ENCODE peak calls at places on chromosome 2, in five cellular contexts. One of them, this sample, is unnamed.

GRCh38 chr2:235049069-235049468 is 97.3 kb downstream of the SH3BP4 start:
- DNase-seq in NCI-H2171 treated with DMSO at 0.1 percent for 48 hours: no peak
- DNase-seq in PC-3: no peak
- DNase-seq in bronchial epithelial cell: no peak
- DNase-seq in stimulated activated naive CD4-positive, alpha-beta T cell: no peak
- DNase-seq in this sample: no peak

GRCh38 chr2:158544998-158545397 is 88.2 kb downstream of the PKP4 start:
- DNase-seq in NCI-H2171 treated with DMSO at 0.1 percent for 48 hours: no peak
- DNase-seq in PC-3: no peak
- DNase-seq in bronchial epithelial cell: no peak
- DNase-seq in stimulated activated naive CD4-positive, alpha-beta T cell: no peak
- DNase-seq in this sample: no peak

GRCh38 chr2:201361078-201361477 is 3.9 kb upstream of the FLACC1 start:
- DNase-seq in NCI-H2171 treated with DMSO at 0.1 percent for 48 hours: no peak
- DNase-seq in PC-3: no peak
- DNase-seq in bronchial epithelial cell: no peak
- DNase-seq in stimulated activated naive CD4-positive, alpha-beta T cell: no peak
- DNase-seq in this sample: no peak

GRCh38 chr2:64586883-64587481 is 62.9 kb downstream of the AFTPH start:
- DNase-seq in NCI-H2171 treated with DMSO at 0.1 percent for 48 hours: peak
- DNase-seq in PC-3: peak
- DNase-seq in bronchial epithelial cell: peak
- DNase-seq in stimulated activated naive CD4-positive, alpha-beta T cell: no peak
- DNase-seq in this sample: no peak

GRCh38 chr2:108349571-108349928 is 28.2 kb upstream of the SULT1C4 start:
- DNase-seq in NCI-H2171 treated with DMSO at 0.1 percent for 48 hours: no peak
- DNase-seq in PC-3: no peak
- DNase-seq in bronchial epithelial cell: no peak
- DNase-seq in stimulated activated naive CD4-positive, alpha-beta T cell: no peak
- DNase-seq in this sample: no peak

GRCh38 chr2:81077396-81077795 is 772.8 kb upstream of the LRRTM1 start:
- DNase-seq in NCI-H2171 treated with DMSO at 0.1 percent for 48 hours: no peak
- DNase-seq in PC-3: peak
- DNase-seq in bronchial epithelial cell: peak
- DNase-seq in stimulated activated naive CD4-positive, alpha-beta T cell: no peak
- DNase-seq in this sample: no peak

GRCh38 chr2:165058471-165059265 is 103.3 kb upstream of the SLC38A11 start:
- DNase-seq in NCI-H2171 treated with DMSO at 0.1 percent for 48 hours: no peak
- DNase-seq in PC-3: no peak
- DNase-seq in bronchial epithelial cell: no peak
- DNase-seq in stimulated activated naive CD4-positive, alpha-beta T cell: no peak
- DNase-seq in this sample: no peak

GRCh38 chr2:24816884-24817283 is 23.7 kb downstream of the CENPO start:
- DNase-seq in NCI-H2171 treated with DMSO at 0.1 percent for 48 hours: no peak
- DNase-seq in PC-3: peak
- DNase-seq in bronchial epithelial cell: no peak
- DNase-seq in stimulated activated naive CD4-positive, alpha-beta T cell: no peak
- DNase-seq in this sample: no peak

GRCh38 chr2:15042824-15043223 is 410.3 kb downstream of the LRATD1 start:
- DNase-seq in NCI-H2171 treated with DMSO at 0.1 percent for 48 hours: no peak
- DNase-seq in PC-3: peak
- DNase-seq in bronchial epithelial cell: no peak
- DNase-seq in stimulated activated naive CD4-positive, alpha-beta T cell: no peak
- DNase-seq in this sample: no peak

GRCh38 chr2:12856934-12857660 is 140.4 kb downstream of the TRIB2 start:
- DNase-seq in NCI-H2171 treated with DMSO at 0.1 percent for 48 hours: no peak
- DNase-seq in PC-3: peak
- DNase-seq in bronchial epithelial cell: peak
- DNase-seq in stimulated activated naive CD4-positive, alpha-beta T cell: no peak
- DNase-seq in this sample: peak

GRCh38 chr2:130387804-130388203 is 31.9 kb downstream of the PTPN18 start:
- DNase-seq in NCI-H2171 treated with DMSO at 0.1 percent for 48 hours: no peak
- DNase-seq in PC-3: no peak
- DNase-seq in bronchial epithelial cell: no peak
- DNase-seq in stimulated activated naive CD4-positive, alpha-beta T cell: no peak
- DNase-seq in this sample: no peak

GRCh38 chr2:17857016-17857415 is 21.5 kb upstream of the KCNS3 start:
- DNase-seq in NCI-H2171 treated with DMSO at 0.1 percent for 48 hours: no peak
- DNase-seq in PC-3: peak
- DNase-seq in bronchial epithelial cell: peak
- DNase-seq in stimulated activated naive CD4-positive, alpha-beta T cell: no peak
- DNase-seq in this sample: no peak

GRCh38 chr2:236161082-236161462 is 7.1 kb downstream of the GBX2 start:
- DNase-seq in NCI-H2171 treated with DMSO at 0.1 percent for 48 hours: peak
- DNase-seq in PC-3: no peak
- DNase-seq in bronchial epithelial cell: no peak
- DNase-seq in stimulated activated naive CD4-positive, alpha-beta T cell: no peak
- DNase-seq in this sample: no peak